ENCODE peak calls at places on chromosomes 2 and 18, in four cellular contexts. D is IMR-90, M is GM12878, W is K562. U is an unnamed sample.

GRCh38 chr18:811192-812122 is 585 bp downstream of the YES1 start:
- DNase-seq in W (peak), M (no peak), D (peak), U (peak)

GRCh38 chr2:142596334-142597088 is 281.0 kb upstream of the KYNU start:
- DNase-seq in M (no peak), D (peak), W (no peak), U (no peak)

GRCh38 chr2:46716806-46717732 is 198.5 kb downstream of the MCFD2 start:
- DNase-seq in M (no peak), W (no peak), D (peak), U (no peak)

GRCh38 chr2:45205985-45206384 is 196.7 kb upstream of the SIX2 start:
- DNase-seq in M (no peak), W (no peak), D (no peak), U (no peak)

GRCh38 chr2:10924859-10925258 is 13.1 kb downstream of the KCNF1 start:
- DNase-seq in W (no peak), M (no peak), D (no peak), U (no peak)

GRCh38 chr2:24972315-24972958 is 682 bp upstream of the DNAJC27 start:
- DNase-seq in W (peak), D (no peak), M (peak), U (no peak)

GRCh38 chr2:212912445-212913103 is 238.8 kb downstream of the IKZF2 start:
- DNase-seq in M (no peak), W (no peak), D (peak), U (no peak)

GRCh38 chr2:217033191-217033590 is 173.3 kb upstream of the TNP1 start:
- DNase-seq in W (no peak), D (no peak), M (no peak), U (no peak)

GRCh38 chr2:36780231-36780808 is 83.8 kb downstream of the VIT start:
- DNase-seq in W (peak), M (peak), D (peak), U (no peak)

GRCh38 chr2:20666364-20667150 is at the start of gene GDF7:
- DNase-seq in M (no peak), D (no peak), W (no peak), U (no peak)

GRCh38 chr2:174174741-174175140 is 73.6 kb downstream of the OLA1 start:
- DNase-seq in D (no peak), M (no peak), W (no peak), U (no peak)

GRCh38 chr18:70419526-70419925 is 130.7 kb downstream of the SOCS6 start:
- DNase-seq in D (peak), M (no peak), W (no peak), U (no peak)

GRCh38 chr2:240479561-240479960 is 44.1 kb downstream of the GPC1 start:
- DNase-seq in D (no peak), W (no peak), M (no peak), U (no peak)

GRCh38 chr2:150911766-150912280 is 349.8 kb downstream of the RBM43 start:
- DNase-seq in M (no peak), D (peak), W (no peak), U (no peak)

GRCh38 chr2:35428548-35428947 is 927.0 kb upstream of the CRIM1 start:
- DNase-seq in D (no peak), W (peak), M (no peak), U (peak)

GRCh38 chr2:189337648-189338047 is 103.6 kb upstream of the WDR75 start:
- DNase-seq in D (peak), M (no peak), W (no peak), U (no peak)

GRCh38 chr18:31176531-31176930 is 13.9 kb upstream of the DSC1 start:
- DNase-seq in W (no peak), D (peak), M (no peak), U (no peak)

GRCh38 chr2:192228685-192229084 is 34.0 kb upstream of the TMEFF2 start:
- DNase-seq in M (no peak), D (peak), W (no peak), U (no peak)

GRCh38 chr18:73879328-73879727 is 268.3 kb downstream of the FBXO15 start:
- DNase-seq in W (no peak), D (peak), M (no peak), U (no peak)

GRCh38 chr2:199923924-199924323 is 12.8 kb downstream of the C2orf69 start:
- DNase-seq in M (no peak), W (no peak), D (no peak), U (no peak)

GRCh38 chr2:239178954-239179353 is 221.9 kb downstream of the HDAC4 start:
- DNase-seq in D (no peak), W (no peak), M (no peak), U (no peak)

GRCh38 chr2:210169871-210170441 is 1.3 kb downstream of the KANSL1L start:
- DNase-seq in M (peak), W (no peak), D (peak), U (no peak)

DNA sequence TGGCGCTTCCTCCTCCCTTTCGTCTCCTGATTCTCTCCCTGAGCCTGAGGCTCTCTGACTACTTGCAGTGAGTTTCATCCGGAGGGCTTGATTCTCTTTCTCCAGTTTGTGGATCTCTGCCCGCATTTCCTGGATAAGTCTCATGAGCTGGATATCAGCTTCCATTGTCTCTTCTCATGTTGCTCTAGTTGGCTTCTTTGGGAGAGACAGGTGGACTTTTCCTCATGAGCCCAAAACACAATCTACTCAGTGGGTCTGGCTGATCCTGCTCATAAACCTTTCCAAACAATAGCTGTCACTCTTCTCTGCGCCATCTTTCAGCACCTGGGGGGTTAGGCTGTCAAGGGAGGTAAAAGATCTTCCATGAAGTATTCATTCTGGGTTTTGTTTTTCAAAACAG is at the start of gene CCDC195:
- DNase-seq in D (no peak), M (no peak), W (no peak), U (no peak)
- TF ChIP-seq CHD1 in D (no peak), M (no peak), W (no peak), U (no peak)

DNA sequence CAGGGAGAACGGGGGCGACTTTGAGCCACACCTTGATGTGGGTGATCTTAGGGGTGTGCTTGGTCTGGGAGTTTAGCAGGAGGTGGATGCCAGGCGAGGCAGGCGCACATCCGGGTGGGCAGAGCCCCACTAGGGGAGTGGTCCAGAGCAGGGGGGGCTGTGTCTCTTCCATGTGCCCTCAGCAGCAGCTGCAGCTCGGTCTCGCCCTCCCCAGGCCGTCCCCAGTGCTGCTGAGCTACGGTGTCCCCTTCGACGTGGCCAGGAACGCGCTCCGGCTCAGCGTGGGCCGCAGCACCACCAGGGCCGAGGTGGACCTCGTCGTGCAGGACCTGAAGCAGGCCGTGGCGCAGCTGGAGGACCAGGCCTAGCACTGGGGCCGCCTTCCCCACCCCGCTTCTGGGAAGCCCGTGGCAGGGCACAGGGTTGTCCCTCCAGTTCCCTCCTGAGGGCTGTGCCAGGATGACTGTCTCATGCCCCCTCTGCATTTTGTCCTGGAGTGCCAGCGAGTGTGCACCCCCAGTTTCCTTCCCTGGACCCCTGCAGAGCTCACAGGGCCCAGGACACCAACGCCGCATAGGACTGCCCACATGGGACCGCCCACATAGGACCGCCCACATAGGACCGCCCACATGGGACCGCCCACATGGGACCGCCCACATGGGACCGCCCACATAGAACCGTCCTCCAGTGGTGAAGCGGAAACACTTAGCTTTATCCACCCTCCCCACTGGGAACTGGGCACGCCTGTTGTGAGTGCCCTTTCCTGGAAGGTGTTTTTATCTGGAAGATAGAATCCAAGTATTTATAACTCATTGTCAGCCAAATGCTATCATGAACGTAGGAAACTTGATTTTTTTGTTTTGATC is 1.9 kb upstream of the ESPNL start:
- DNase-seq in M (no peak), D (no peak), W (peak), U (peak)
- TF ChIP-seq CHD1 in M (no peak), D (no peak), W (no peak), U (no peak)

DNA sequence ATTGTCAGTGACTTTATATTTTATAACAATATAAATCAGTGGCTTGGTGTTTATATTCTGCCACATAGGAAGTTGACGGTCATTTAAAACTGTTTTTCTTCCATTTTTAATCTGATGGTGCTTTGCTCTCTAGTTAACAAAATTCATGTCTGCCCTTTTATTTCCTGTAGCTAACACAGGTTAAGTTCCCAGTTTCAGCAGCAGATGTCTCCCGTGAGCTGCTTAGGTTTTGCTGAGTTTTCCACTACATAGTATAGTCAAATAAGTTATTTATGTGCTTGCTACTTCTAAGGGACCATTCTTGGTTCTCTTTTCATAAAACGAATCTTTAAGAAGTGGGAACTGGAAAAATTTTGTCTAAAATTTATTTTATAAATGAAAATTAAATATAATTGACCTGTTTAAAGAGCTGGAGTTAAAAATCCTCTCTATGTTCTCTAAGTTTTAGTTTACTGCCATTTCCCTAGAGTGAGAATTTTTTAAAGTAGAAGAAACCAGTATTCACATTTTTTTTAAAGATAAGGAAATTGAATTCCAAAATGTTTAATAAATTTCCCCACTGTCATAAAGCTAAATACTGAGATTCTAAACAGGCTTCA is 20.6 kb downstream of the HTR2B start:
- DNase-seq in D (peak), W (peak), M (peak), U (no peak)
- TF ChIP-seq CHD1 in D (no peak), W (no peak), M (no peak), U (no peak)

DNA sequence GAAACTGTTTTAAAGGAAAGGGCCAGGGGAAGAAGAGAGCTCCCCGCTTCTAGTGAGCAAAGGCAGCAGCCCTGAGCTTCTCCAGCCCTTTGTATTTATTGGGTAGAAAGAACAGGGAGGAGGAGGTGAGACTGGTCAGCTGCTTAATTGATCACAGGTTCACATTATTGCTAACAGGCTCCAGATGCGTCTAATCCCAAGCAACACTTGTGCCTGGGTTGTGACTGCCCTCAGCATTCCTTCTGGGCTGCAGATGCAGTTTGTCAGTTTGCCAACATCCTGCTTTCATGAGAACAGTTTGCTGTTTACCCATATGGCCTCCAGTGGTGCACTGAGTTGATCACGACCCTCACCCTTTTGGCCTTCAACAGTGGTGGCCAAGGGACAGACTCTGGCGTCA is 159.5 kb upstream of the ZNF516 start:
- DNase-seq in D (no peak), W (no peak), M (no peak), U (no peak)
- TF ChIP-seq CHD1 in D (no peak), W (no peak), M (no peak), U (no peak)

GRCh38 chr2:234198976-234199375 is 148.5 kb downstream of the SPP2 start:
- DNase-seq in M (no peak), D (peak), W (no peak), U (no peak)

GRCh38 chr2:234204480-234204879 is 154.0 kb downstream of the SPP2 start:
- DNase-seq in M (no peak), D (peak), W (no peak), U (no peak)

GRCh38 chr2:234202601-234203000 is 152.1 kb downstream of the SPP2 start:
- DNase-seq in M (no peak), W (no peak), D (no peak), U (no peak)

GRCh38 chr2:234206738-234207137 is 156.2 kb downstream of the SPP2 start:
- DNase-seq in D (no peak), W (no peak), M (no peak), U (no peak)

DNA sequence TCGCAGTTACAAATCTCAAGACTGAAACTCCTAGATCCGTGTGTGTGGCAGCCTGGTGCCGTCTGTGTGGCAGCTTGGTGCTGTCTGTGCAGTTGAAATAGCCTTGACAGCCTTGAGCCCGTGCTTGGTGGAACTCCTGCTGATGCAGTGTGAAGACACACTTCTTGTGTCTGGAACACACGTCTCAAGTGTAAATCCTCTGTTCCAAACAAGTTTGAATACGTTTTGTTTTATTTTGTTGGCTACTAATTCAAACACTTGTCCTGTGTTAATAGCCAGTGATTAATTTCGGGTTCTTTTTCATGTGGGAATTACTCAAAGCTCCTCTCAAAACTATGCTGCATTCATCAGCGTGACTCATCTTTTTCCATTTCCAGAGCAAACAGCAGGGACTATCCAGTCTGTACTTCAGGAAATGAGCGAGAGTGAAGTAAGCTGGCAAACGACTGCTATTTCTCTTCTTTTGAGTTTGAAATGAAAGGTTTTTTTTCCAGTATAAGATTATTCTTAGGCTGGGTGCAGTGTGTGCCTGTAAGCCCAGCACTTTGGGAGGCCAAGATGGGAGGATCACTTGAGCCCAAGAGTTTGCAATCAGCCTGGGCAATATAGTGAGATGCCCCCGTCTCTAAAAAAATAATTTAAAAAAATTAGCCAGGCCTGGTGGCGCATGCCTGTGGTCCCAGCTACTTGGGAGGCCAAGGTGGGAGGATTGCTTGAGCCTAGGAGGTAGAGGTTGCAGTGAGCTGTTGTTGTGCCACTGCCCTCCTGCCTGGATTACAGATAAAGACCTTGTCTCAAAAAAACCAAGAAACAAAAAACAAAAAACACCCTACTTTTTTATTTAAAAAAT is 152.9 kb downstream of the SPP2 start:
- DNase-seq in M (no peak), W (no peak), D (peak), U (no peak)
- TF ChIP-seq CHD1 in M (no peak), W (no peak), D (no peak), U (no peak)

DNA sequence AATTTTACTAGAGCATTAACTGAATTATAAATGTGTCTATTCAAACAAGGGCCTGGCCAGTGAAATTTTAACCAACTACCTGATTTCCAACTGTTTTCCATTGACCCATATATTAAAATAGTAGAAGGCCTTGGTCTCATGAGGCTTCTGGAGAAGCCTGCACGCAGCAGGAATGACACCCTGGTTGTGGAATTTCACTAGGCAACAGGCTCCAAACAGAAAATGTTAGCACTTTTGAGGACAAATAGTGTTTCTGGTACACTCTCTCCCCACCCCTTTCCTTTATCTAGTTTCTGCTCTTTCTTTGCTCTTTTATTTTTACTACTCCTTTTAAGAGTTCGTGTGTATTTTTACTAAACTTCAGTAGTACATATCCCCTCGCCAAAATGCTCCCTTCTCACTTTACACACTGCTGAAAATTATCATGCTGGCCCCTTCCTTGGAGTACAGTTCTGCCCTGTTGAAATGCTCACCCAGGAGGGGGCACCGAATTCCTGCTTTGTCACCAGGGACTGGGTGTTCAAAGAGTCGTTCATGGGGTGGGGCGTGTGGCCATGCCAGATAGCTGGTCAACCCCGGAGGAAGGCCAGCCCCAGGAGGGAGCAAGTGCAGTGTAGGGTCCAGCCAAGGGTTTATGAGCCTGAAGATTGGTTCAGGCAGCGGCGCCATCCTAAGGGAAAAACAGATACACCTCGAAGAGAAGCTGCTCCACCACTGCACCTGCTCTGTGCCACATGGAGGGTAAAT is 22.1 kb upstream of the COL6A3 start:
- DNase-seq in W (no peak), M (no peak), D (peak), U (no peak)
- TF ChIP-seq CHD1 in W (no peak), M (no peak), D (no peak), U (no peak)